ENCODE peak calls at places on chromosome 3, in nine cellular contexts. E is heart right ventricle; J is HCT116; V is CD8-positive, alpha-beta memory T cell; A is esophagus squamous epithelium; B is cardiac muscle cell; I is breast epithelium; O is upper lobe of left lung; N is ovary. M is an unnamed sample. For H3K4me1, the result is how much of the 10 kb centered on the place peaks cover.

GRCh38 chr3:148642616-148643015 is 55.1 kb upstream of the AGTR1 start:
- DNase-seq in E (no peak), J (no peak), V (no peak), A (no peak), B (no peak), I (no peak), O (no peak), N (no peak), M (no peak)

GRCh38 chr3:46619845-46620778 is 7.8 kb downstream of the FAM240A start:
- DNase-seq in E (no peak), J (no peak), V (no peak), A (no peak), B (peak), I (no peak), O (no peak), N (no peak), M (no peak)

GRCh38 chr3:165192610-165193192 is 3.5 kb downstream of the SLITRK3 start:
- DNase-seq in E (no peak), J (no peak), V (no peak), A (no peak), B (peak), I (no peak), O (peak), N (no peak), M (no peak)

GRCh38 chr3:197305854-197306253 is 7.4 kb upstream of the DLG1 start:
- DNase-seq in E (no peak), J (no peak), V (peak), A (no peak), B (no peak), I (no peak), O (no peak), N (no peak), M (no peak)

GRCh38 chr3:193897288-193897687 is 238.7 kb upstream of the HES1 start:
- DNase-seq in E (peak), J (no peak), V (no peak), A (no peak), B (no peak), I (no peak), O (no peak), N (peak), M (no peak)

GRCh38 chr3:183537295-183537730 is 18.2 kb downstream of the KLHL6 start:
- DNase-seq in E (peak), J (no peak), V (no peak), A (no peak), B (no peak), I (no peak), O (no peak), N (no peak), M (no peak)

GRCh38 chr3:134282659-134283047 is 32.0 kb upstream of the RYK start:
- DNase-seq in E (no peak), J (no peak), V (no peak), A (no peak), B (peak), I (no peak), O (no peak), N (no peak), M (no peak)

GRCh38 chr3:60835796-60836195 is 415.5 kb downstream of the FHIT start:
- DNase-seq in E (no peak), J (no peak), V (no peak), A (no peak), B (no peak), I (no peak), O (no peak), N (no peak), M (no peak)

GRCh38 chr3:151838574-151839312 is 24.8 kb downstream of the AADAC start:
- DNase-seq in E (peak), J (peak), V (peak), A (no peak), B (peak), I (no peak), O (no peak), N (peak), M (no peak)

GRCh38 chr3:4834403-4834866 is 144.8 kb upstream of the BHLHE40 start:
- DNase-seq in E (no peak), J (no peak), V (peak), A (no peak), B (no peak), I (no peak), O (no peak), N (no peak), M (no peak)

GRCh38 chr3:164814106-164814505 is 264.2 kb downstream of the SI start:
- DNase-seq in E (no peak), J (no peak), V (no peak), A (no peak), B (no peak), I (no peak), O (peak), N (no peak), M (no peak)

DNA sequence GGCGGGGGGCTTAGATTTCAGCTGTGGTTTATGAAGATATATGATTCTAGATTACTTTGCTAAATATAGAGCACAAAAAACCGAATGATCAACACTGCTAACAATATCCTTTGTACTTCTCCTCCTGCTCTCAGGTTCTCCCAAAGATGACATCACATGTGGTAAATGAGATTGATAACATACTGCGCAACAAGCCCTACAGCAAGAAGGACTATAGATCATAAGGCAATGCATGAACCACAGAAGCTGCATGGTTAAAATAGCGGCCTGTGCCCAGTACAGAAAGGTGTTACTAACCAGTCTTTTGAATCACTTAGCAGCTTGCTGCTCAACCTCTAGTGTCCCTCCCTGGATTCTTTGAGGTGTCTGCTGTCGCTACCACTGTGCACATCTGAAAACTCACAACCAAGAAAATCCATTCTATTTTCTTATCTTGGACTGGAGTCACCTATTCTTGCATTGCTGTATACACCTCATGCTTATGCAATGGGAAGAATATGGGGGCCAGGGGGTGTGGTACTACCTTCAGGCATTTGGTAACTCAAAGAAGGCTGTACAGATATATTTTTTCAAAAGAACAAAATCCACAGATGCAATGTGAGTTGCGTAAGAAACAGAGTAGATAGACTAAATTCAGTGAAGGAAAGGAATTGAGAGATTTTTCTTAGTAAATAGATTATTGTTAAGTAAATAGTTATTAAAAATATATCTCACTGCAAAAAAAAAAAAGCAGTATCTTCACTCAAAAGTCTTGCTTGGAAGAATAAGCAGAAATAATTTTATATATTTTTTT is 18.2 kb downstream of the SSR3 start:
- DNase-seq in E (no peak), J (no peak), V (no peak), A (no peak), B (no peak), I (no peak), O (no peak), N (no peak), M (no peak)
- H3K27ac ChIP-seq in E (no peak), J (no peak), V (no peak), A (no peak), B (no peak), I (no peak), O (no peak), N (no peak), M (no peak)

DNA sequence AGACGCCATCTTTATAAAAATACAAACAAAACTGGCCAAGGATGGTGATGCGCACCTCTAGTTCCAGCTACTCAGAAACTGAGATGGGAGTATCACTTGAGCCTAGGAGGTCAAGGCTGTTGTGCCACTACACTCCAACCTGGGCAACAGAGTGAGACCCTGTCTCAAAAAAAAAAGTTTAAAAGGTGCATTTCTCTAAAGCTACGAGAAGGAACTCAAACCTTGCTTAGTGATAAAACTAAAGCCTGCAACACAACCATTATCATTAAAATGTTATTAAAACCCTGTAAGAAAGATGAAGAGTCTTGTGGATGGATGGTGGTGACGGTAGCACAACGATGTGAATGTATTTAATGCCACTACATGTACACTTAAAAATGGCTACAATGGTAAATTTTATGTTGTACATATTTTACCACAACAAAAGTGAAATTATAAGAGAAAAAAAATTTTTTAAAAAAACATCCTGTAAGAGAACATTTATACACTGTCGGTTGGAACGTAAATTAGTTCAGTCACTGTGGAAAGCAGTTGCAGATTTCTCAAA is 3.1 kb downstream of the PLD1 start:
- DNase-seq in E (no peak), J (no peak), V (no peak), A (no peak), B (no peak), I (no peak), O (no peak), N (no peak), M (no peak)
- H3K4me1 ChIP-seq in E (under half), J (under half), V (under half), A (under half), B (under half), I (under half), O (under half), N (under half), M (under half)

GRCh38 chr3:55066406-55067128 is 138.7 kb upstream of the LRTM1 start:
- DNase-seq in E (no peak), J (no peak), V (no peak), A (no peak), B (no peak), I (no peak), O (no peak), N (no peak), M (no peak)
- H3K4me3 ChIP-seq in E (no peak), J (no peak), V (no peak), A (no peak), B (no peak), I (no peak), O (no peak), N (no peak), M (no peak)

DNA sequence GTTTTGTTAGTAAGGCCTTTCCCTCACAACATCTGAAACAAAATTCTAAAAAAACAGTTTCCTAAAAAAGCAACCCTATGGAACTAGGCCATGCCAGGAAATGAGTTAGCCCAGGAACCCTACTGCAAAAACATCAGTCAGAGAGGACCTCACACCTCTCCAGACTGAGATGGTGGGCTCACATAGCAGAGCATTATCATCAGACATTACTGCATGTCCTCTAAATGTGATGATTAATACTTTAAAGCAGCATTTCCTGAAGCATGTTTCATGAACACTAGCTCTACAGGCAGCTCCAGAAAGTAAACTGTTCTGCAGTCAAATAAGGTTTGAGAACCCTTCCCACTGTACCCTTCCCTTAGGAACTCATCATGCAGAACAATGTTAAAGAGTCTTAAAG is 232.3 kb upstream of the MRPL3 start:
- DNase-seq in E (no peak), J (no peak), V (no peak), A (no peak), B (no peak), I (no peak), O (no peak), N (no peak), M (no peak)
- H3K27ac ChIP-seq in E (no peak), J (no peak), V (no peak), A (no peak), B (no peak), I (no peak), O (no peak), N (no peak), M (no peak)

DNA sequence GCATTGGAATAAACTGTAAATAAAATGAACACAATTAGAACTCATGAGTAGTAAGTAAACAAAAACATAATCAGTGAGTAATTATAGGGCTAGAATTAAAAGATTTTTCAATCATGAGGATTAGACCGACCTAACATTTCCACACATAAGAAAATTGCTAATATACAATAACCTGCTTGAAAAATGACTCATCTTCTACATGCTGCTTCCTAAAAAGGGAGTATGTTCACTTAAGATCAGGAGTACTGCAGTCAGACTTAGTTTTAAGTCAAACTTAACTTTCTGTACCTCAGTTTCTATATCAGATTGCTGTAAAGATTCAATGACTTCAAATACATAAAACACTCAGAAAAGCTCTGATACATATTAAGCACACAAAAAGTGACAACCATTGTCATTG is 22.6 kb upstream of the NEK10 start:
- DNase-seq in E (no peak), J (no peak), V (no peak), A (no peak), B (no peak), I (no peak), O (no peak), N (no peak), M (no peak)
- H3K4me1 ChIP-seq in E (under half), J (under half), V (under half), A (under half), B (under half), I (under half), O (under half), N (under half), M (under half)

DNA sequence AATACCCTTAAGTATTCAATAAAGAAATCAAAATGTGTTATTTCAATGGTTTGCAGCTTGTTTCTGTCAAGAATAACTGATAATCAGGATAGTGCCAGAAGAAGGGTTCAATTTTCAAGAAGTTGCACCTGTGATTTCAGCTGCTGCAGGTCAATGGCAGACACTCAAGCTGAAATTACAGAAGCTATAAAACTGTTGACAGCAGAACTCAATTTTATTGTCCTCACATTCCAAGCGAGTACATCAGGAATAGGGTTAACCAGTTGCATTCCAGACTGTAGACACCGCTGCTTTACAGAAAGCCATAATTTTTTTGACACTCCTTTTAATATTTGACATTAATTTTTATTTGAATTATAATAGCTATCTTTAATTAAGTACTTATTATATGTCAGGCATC is 364.1 kb downstream of the CGGBP1 start:
- DNase-seq in E (no peak), J (no peak), V (no peak), A (no peak), B (peak), I (no peak), O (no peak), N (no peak), M (no peak)
- H3K4me3 ChIP-seq in E (no peak), J (no peak), V (no peak), A (no peak), B (no peak), I (no peak), O (no peak), N (no peak), M (no peak)

GRCh38 chr3:128380295-128380694 is 86.4 kb downstream of the DNAJB8 start:
- DNase-seq in E (no peak), J (no peak), V (no peak), A (no peak), B (no peak), I (no peak), O (no peak), N (no peak), M (no peak)

GRCh38 chr3:128379768-128380167 is 86.9 kb downstream of the DNAJB8 start:
- DNase-seq in E (no peak), J (no peak), V (no peak), A (no peak), B (no peak), I (no peak), O (no peak), N (no peak), M (no peak)

GRCh38 chr3:128382221-128382807 is 84.4 kb downstream of the DNAJB8 start:
- DNase-seq in E (peak), J (no peak), V (no peak), A (no peak), B (no peak), I (peak), O (no peak), N (no peak), M (no peak)

GRCh38 chr3:128380719-128381118 is 86.0 kb downstream of the DNAJB8 start:
- DNase-seq in E (no peak), J (no peak), V (no peak), A (no peak), B (no peak), I (no peak), O (no peak), N (no peak), M (no peak)

DNA sequence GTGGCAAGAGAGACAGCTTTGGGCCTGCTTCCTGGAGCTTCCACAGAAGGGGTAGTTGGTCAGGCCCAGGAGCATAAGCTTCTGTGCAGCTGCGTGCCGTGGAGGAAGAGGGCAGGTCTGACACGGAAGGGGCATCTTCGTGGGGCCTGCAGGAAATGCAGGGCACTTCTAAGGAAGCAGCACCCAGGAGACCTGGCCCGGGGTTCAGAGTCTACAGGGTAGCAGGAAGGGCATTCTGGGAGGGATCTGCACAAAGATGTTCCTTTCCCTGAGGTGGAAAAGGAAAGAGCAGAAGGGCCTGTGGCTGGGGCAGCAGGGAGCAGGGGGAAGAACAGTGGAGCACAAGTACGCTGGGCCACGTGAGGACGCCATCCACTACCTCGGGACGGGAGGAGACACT is 85.1 kb downstream of the DNAJB8 start:
- DNase-seq in E (no peak), J (no peak), V (no peak), A (no peak), B (no peak), I (no peak), O (no peak), N (no peak), M (no peak)
- H3K27ac ChIP-seq in E (peak), J (no peak), V (no peak), A (no peak), B (no peak), I (no peak), O (no peak), N (no peak), M (peak)